ENCODE peak calls at places on chromosomes 12 and 14, in seven cellular contexts. J is uterus, X is psoas muscle, B is fibroblast of lung, V is cardiac muscle cell, E is breast epithelium, C is IMR-90. F is an unnamed sample. For H3K4me1, the result is how much of the 10 kb centered on the place peaks cover.

GRCh38 chr12:121022713-121023112 is 6.4 kb upstream of the C12orf43 start:
- DNase-seq in V (no peak), J (no peak), C (no peak), B (no peak), E (no peak), X (no peak), F (no peak)

GRCh38 chr14:56555921-56556570 is 23.6 kb upstream of the TMEM260 start:
- DNase-seq in J (no peak), V (peak), E (no peak), C (peak), B (peak), X (no peak), F (no peak)

GRCh38 chr12:17192721-17193120 is 586.8 kb upstream of the LMO3 start:
- DNase-seq in X (no peak), C (no peak), E (no peak), B (no peak), V (no peak), J (no peak), F (no peak)

GRCh38 chr12:109910969-109911348 is 10.9 kb downstream of the TCHP start:
- DNase-seq in C (peak), E (no peak), B (peak), X (no peak), J (no peak), V (peak), F (no peak)

GRCh38 chr12:31578632-31579031 is 12.3 kb downstream of the DENND5B start:
- DNase-seq in C (peak), V (no peak), B (peak), E (no peak), J (no peak), X (no peak), F (no peak)

GRCh38 chr14:103296007-103296406 is 38.0 kb upstream of the EIF5 start:
- DNase-seq in X (no peak), J (no peak), E (no peak), B (peak), V (peak), C (peak), F (no peak)

GRCh38 chr12:22287776-22288621 is 46.5 kb downstream of the ST8SIA1 start:
- DNase-seq in E (no peak), V (peak), X (no peak), B (peak), J (no peak), C (peak), F (no peak)

GRCh38 chr14:22099942-22100763 is 426.5 kb upstream of the OR4E1 start:
- DNase-seq in X (peak), V (peak), C (peak), J (peak), E (no peak), B (peak), F (peak)

GRCh38 chr12:108367436-108367835 is 28.3 kb upstream of the CMKLR1 start:
- DNase-seq in E (no peak), X (no peak), J (no peak), V (peak), B (peak), C (no peak), F (no peak)

DNA sequence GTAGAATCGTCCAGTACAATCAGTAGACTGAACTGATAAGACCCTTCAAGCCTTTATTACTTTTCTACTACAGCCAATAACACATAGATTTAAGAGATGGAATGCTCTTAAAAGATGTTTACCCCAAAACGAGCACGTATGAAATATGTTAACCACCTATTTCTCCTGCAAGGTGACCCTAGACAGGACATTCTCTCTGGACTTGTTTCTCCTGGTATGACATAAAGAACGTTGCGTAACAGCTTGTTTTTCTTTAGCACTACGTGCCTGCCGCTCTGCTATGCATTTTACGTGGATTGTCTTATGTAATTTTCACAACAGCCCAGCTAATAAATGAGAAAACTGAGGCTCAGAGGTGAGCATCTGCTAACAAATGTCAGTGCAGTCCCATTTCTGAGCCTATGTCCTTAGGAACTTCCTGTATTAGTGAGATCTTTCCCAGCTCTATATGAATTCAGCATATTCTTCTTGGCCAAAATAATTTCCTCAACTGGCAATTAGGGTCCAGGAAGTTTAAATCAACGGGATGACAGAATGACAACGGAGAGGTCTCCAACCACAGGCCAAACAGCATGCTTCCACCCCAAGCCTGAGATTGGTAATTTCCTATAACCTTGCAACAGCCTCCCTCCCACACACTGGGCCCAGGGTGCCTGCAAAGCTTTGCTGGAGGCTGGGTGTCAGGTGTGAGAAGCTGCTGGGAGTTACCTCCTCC is 3.7 kb downstream of the NFKBIA start:
- DNase-seq in V (peak), E (no peak), X (peak), C (no peak), B (no peak), J (no peak), F (no peak)
- H3K4me3 ChIP-seq in V (no peak), E (peak), X (peak), C (no peak), B (no peak), J (peak), F (peak)

GRCh38 chr14:61345144-61345482 is 23.7 kb downstream of the PRKCH start:
- DNase-seq in J (no peak), B (no peak), E (no peak), C (no peak), V (no peak), X (no peak), F (no peak)

GRCh38 chr14:61346221-61346620 is 24.8 kb downstream of the PRKCH start:
- DNase-seq in C (no peak), X (no peak), J (no peak), V (no peak), E (no peak), B (no peak), F (no peak)

GRCh38 chr14:61350427-61350826 is 29.0 kb downstream of the PRKCH start:
- DNase-seq in V (no peak), J (no peak), B (no peak), X (no peak), C (no peak), E (no peak), F (no peak)

GRCh38 chr14:61346793-61347192 is 25.4 kb downstream of the PRKCH start:
- DNase-seq in V (peak), C (no peak), B (peak), X (no peak), J (no peak), E (no peak), F (no peak)

GRCh38 chr14:61347771-61348443 is 26.5 kb downstream of the PRKCH start:
- DNase-seq in C (no peak), X (no peak), J (no peak), E (no peak), V (no peak), B (no peak), F (no peak)
- H3K4me1 ChIP-seq in C (under half), X (under half), J (under half), E (under half), V (half or more), B (under half), F (half or more)

GRCh38 chr14:104891664-104892500 is 26.8 kb downstream of the CEP170B start:
- DNase-seq in X (peak), C (no peak), E (peak), V (no peak), J (peak), B (no peak), F (peak)
- H3K4me3 ChIP-seq in X (no peak), C (no peak), E (no peak), V (no peak), J (no peak), B (no peak), F (no peak)

DNA sequence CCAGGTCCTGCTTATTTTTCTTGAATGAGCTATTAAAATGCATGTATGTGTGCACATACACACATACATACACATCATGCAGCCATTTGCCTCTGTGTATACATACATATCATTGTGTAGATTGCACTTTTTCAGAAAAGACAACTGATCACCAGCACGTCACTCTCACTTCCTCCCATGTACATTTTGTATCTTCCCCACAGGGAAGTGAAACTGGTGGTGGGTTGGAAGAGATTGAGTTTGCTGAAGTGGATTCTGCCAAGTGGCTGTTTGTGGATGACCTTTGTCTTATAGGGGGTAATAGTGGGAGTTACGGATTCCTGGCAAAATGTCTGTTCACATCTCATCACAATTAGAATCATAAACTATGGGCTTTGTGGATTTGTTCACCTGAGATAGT is 448.6 kb downstream of the RAD51B start:
- DNase-seq in B (no peak), C (no peak), V (no peak), J (no peak), X (no peak), E (no peak), F (no peak)
- H3K4me1 ChIP-seq in B (under half), C (under half), V (under half), J (under half), X (under half), E (under half), F (under half)